ENCODE peak calls at places on chromosomes 13 and 19, in seven cellular contexts. One of them, this sample, is unnamed.

GRCh38 chr19:8342684-8343482 is at the start of gene KANK3:
- DNase-seq in body of pancreas: peak; percentile 96
- DNase-seq in Peyer's patch: peak; percentile 97
- DNase-seq in HCT116: peak; percentile 97
- DNase-seq in adrenal gland: peak; percentile 98
- DNase-seq in heart left ventricle: peak; percentile 99
- DNase-seq in tibial nerve: peak; percentile 85
- DNase-seq in this sample: peak; percentile 96

GRCh38 chr19:48905664-48906063 is 5.6 kb downstream of the NUCB1 start:
- DNase-seq in body of pancreas: no peak
- DNase-seq in adrenal gland: no peak
- DNase-seq in heart left ventricle: no peak
- DNase-seq in HCT116: no peak
- DNase-seq in Peyer's patch: no peak
- DNase-seq in tibial nerve: no peak
- DNase-seq in this sample: no peak

GRCh38 chr13:44899967-44900366 is 89.3 kb downstream of the NUFIP1 start:
- DNase-seq in body of pancreas: no peak
- DNase-seq in tibial nerve: no peak
- DNase-seq in heart left ventricle: no peak
- DNase-seq in adrenal gland: no peak
- DNase-seq in HCT116: no peak
- DNase-seq in Peyer's patch: no peak
- DNase-seq in this sample: no peak

GRCh38 chr19:41877490-41877876 is 404 bp downstream of the CD79A start:
- DNase-seq in tibial nerve: no peak
- DNase-seq in Peyer's patch: peak; percentile 80
- DNase-seq in HCT116: no peak
- DNase-seq in heart left ventricle: no peak
- DNase-seq in adrenal gland: no peak
- DNase-seq in body of pancreas: no peak
- DNase-seq in this sample: no peak

GRCh38 chr19:13215572-13216380 is 65.6 kb downstream of the IER2 start:
- DNase-seq in HCT116: no peak
- DNase-seq in body of pancreas: no peak
- DNase-seq in Peyer's patch: no peak
- DNase-seq in tibial nerve: no peak
- DNase-seq in adrenal gland: no peak
- DNase-seq in heart left ventricle: no peak
- DNase-seq in this sample: no peak

GRCh38 chr19:33554391-33554790 is 32.8 kb upstream of the PEPD start:
- DNase-seq in adrenal gland: no peak
- DNase-seq in HCT116: no peak
- DNase-seq in tibial nerve: no peak
- DNase-seq in heart left ventricle: no peak
- DNase-seq in Peyer's patch: no peak
- DNase-seq in body of pancreas: no peak
- DNase-seq in this sample: no peak

GRCh38 chr13:49633687-49634086 is 5.4 kb downstream of the ARL11 start:
- DNase-seq in Peyer's patch: no peak
- DNase-seq in body of pancreas: no peak
- DNase-seq in heart left ventricle: no peak
- DNase-seq in tibial nerve: no peak
- DNase-seq in HCT116: no peak
- DNase-seq in adrenal gland: no peak
- DNase-seq in this sample: no peak

GRCh38 chr13:29684441-29684840 is 89.0 kb upstream of the SLC7A1 start:
- DNase-seq in Peyer's patch: no peak
- DNase-seq in heart left ventricle: no peak
- DNase-seq in HCT116: no peak
- DNase-seq in tibial nerve: no peak
- DNase-seq in adrenal gland: no peak
- DNase-seq in body of pancreas: no peak
- DNase-seq in this sample: no peak

GRCh38 chr19:1470864-1471513 is 8.0 kb downstream of the C19orf25 start:
- DNase-seq in Peyer's patch: no peak
- DNase-seq in body of pancreas: no peak
- DNase-seq in heart left ventricle: no peak
- DNase-seq in adrenal gland: no peak
- DNase-seq in HCT116: no peak
- DNase-seq in tibial nerve: no peak
- DNase-seq in this sample: no peak

GRCh38 chr19:11766597-11767591 is at the start of gene ZNF441:
- DNase-seq in HCT116: peak; percentile 79
- DNase-seq in body of pancreas: peak; percentile 96
- DNase-seq in tibial nerve: peak; percentile 100
- DNase-seq in heart left ventricle: peak; percentile 98
- DNase-seq in Peyer's patch: peak; percentile 99
- DNase-seq in adrenal gland: peak; percentile 99
- DNase-seq in this sample: peak; percentile 99

GRCh38 chr13:95411641-95412040 is 110.4 kb upstream of the ABCC4 start:
- DNase-seq in Peyer's patch: no peak
- DNase-seq in body of pancreas: peak; percentile 17
- DNase-seq in HCT116: no peak
- DNase-seq in heart left ventricle: no peak
- DNase-seq in tibial nerve: no peak
- DNase-seq in adrenal gland: no peak
- DNase-seq in this sample: no peak

GRCh38 chr19:44212865-44213346 is 574 bp downstream of the ZNF227 start:
- DNase-seq in heart left ventricle: no peak
- DNase-seq in HCT116: no peak
- DNase-seq in tibial nerve: no peak
- DNase-seq in Peyer's patch: no peak
- DNase-seq in adrenal gland: no peak
- DNase-seq in body of pancreas: no peak
- DNase-seq in this sample: no peak

GRCh38 chr13:101795460-101795859 is 343.0 kb downstream of the ITGBL1 start:
- DNase-seq in heart left ventricle: no peak
- DNase-seq in HCT116: no peak
- DNase-seq in tibial nerve: no peak
- DNase-seq in Peyer's patch: no peak
- DNase-seq in body of pancreas: no peak
- DNase-seq in adrenal gland: no peak
- DNase-seq in this sample: no peak

GRCh38 chr13:29934531-29935308 is 84.3 kb upstream of the UBL3 start:
- DNase-seq in HCT116: no peak
- DNase-seq in body of pancreas: no peak
- DNase-seq in heart left ventricle: no peak
- DNase-seq in tibial nerve: no peak
- DNase-seq in Peyer's patch: no peak
- DNase-seq in adrenal gland: no peak
- DNase-seq in this sample: no peak

GRCh38 chr19:29671393-29672076 is 6.3 kb downstream of the PLEKHF1 start:
- DNase-seq in tibial nerve: no peak
- DNase-seq in heart left ventricle: peak; percentile 67
- DNase-seq in body of pancreas: peak; percentile 50
- DNase-seq in HCT116: no peak
- DNase-seq in Peyer's patch: peak; percentile 94
- DNase-seq in adrenal gland: peak; percentile 67
- DNase-seq in this sample: no peak

GRCh38 chr19:15154002-15154612 is 46.7 kb downstream of the NOTCH3 start:
- DNase-seq in adrenal gland: no peak
- DNase-seq in body of pancreas: no peak
- DNase-seq in heart left ventricle: no peak
- DNase-seq in tibial nerve: peak; percentile 39
- DNase-seq in Peyer's patch: peak; percentile 57
- DNase-seq in HCT116: peak; percentile 37
- DNase-seq in this sample: no peak

GRCh38 chr13:24858953-24859352 is 95.0 kb downstream of the RNF17 start:
- DNase-seq in tibial nerve: no peak
- DNase-seq in body of pancreas: no peak
- DNase-seq in Peyer's patch: no peak
- DNase-seq in heart left ventricle: no peak
- DNase-seq in HCT116: no peak
- DNase-seq in adrenal gland: no peak
- DNase-seq in this sample: no peak

GRCh38 chr13:24863748-24864540 is 100.0 kb downstream of the RNF17 start:
- DNase-seq in HCT116: no peak
- DNase-seq in adrenal gland: no peak
- DNase-seq in heart left ventricle: no peak
- DNase-seq in tibial nerve: no peak
- DNase-seq in Peyer's patch: no peak
- DNase-seq in body of pancreas: no peak
- DNase-seq in this sample: no peak

GRCh38 chr13:24864579-24864978 is 100.6 kb downstream of the RNF17 start:
- DNase-seq in adrenal gland: no peak
- DNase-seq in HCT116: no peak
- DNase-seq in Peyer's patch: no peak
- DNase-seq in heart left ventricle: no peak
- DNase-seq in tibial nerve: no peak
- DNase-seq in body of pancreas: no peak
- DNase-seq in this sample: no peak

GRCh38 chr13:24861617-24862362 is 97.8 kb downstream of the RNF17 start:
- DNase-seq in heart left ventricle: no peak
- DNase-seq in HCT116: no peak
- DNase-seq in Peyer's patch: no peak
- DNase-seq in adrenal gland: no peak
- DNase-seq in tibial nerve: no peak
- DNase-seq in body of pancreas: no peak
- DNase-seq in this sample: no peak

GRCh38 chr13:24860775-24861174 is 96.8 kb downstream of the RNF17 start:
- DNase-seq in heart left ventricle: no peak
- DNase-seq in Peyer's patch: no peak
- DNase-seq in body of pancreas: no peak
- DNase-seq in HCT116: no peak
- DNase-seq in tibial nerve: no peak
- DNase-seq in adrenal gland: no peak
- DNase-seq in this sample: no peak
- H3K27ac ChIP-seq in heart left ventricle: no peak overlapping the region
- H3K27ac ChIP-seq in Peyer's patch: no peak overlapping the region
- H3K27ac ChIP-seq in body of pancreas: no peak overlapping the region
- H3K27ac ChIP-seq in HCT116: no peak overlapping the region
- H3K27ac ChIP-seq in tibial nerve: no peak overlapping the region
- H3K27ac ChIP-seq in adrenal gland: no peak overlapping the region
- H3K27ac ChIP-seq in this sample: no peak overlapping the region

GRCh38 chr13:99955747-99956472 is 15.7 kb downstream of the ZIC5 start:
- DNase-seq in HCT116: no peak
- DNase-seq in heart left ventricle: no peak
- DNase-seq in Peyer's patch: no peak
- DNase-seq in body of pancreas: no peak
- DNase-seq in tibial nerve: no peak
- DNase-seq in adrenal gland: no peak
- DNase-seq in this sample: peak; percentile 71

GRCh38 chr13:99958402-99959126 is 13.0 kb downstream of the ZIC5 start:
- DNase-seq in tibial nerve: no peak
- DNase-seq in Peyer's patch: no peak
- DNase-seq in adrenal gland: no peak
- DNase-seq in HCT116: no peak
- DNase-seq in heart left ventricle: no peak
- DNase-seq in body of pancreas: no peak
- DNase-seq in this sample: no peak

GRCh38 chr13:99959127-99959529 is 12.4 kb downstream of the ZIC5 start:
- DNase-seq in Peyer's patch: no peak
- DNase-seq in HCT116: no peak
- DNase-seq in heart left ventricle: no peak
- DNase-seq in tibial nerve: no peak
- DNase-seq in adrenal gland: no peak
- DNase-seq in body of pancreas: no peak
- DNase-seq in this sample: no peak

GRCh38 chr13:99955107-99955746 is 16.3 kb downstream of the ZIC5 start:
- DNase-seq in Peyer's patch: no peak
- DNase-seq in body of pancreas: no peak
- DNase-seq in HCT116: no peak
- DNase-seq in adrenal gland: no peak
- DNase-seq in heart left ventricle: no peak
- DNase-seq in tibial nerve: no peak
- DNase-seq in this sample: peak; percentile 66

GRCh38 chr13:99956473-99957349 is 14.9 kb downstream of the ZIC5 start:
- DNase-seq in HCT116: no peak
- DNase-seq in Peyer's patch: no peak
- DNase-seq in adrenal gland: no peak
- DNase-seq in heart left ventricle: no peak
- DNase-seq in tibial nerve: no peak
- DNase-seq in body of pancreas: no peak
- DNase-seq in this sample: peak; percentile 73
- TF ChIP-seq CTCF in HCT116: no peak
- TF ChIP-seq CTCF in Peyer's patch: no peak
- TF ChIP-seq CTCF in adrenal gland: no peak
- TF ChIP-seq CTCF in heart left ventricle: no peak
- TF ChIP-seq CTCF in tibial nerve: no peak
- TF ChIP-seq CTCF in body of pancreas: no peak
- TF ChIP-seq CTCF in this sample: no peak

GRCh38 chr19:2474232-2475017 is 1.5 kb upstream of the GADD45B start:
- DNase-seq in HCT116: no peak
- DNase-seq in tibial nerve: peak; percentile 75
- DNase-seq in Peyer's patch: peak; percentile 91
- DNase-seq in adrenal gland: peak; percentile 88
- DNase-seq in body of pancreas: peak; percentile 85
- DNase-seq in heart left ventricle: peak; percentile 90
- DNase-seq in this sample: peak; percentile 92
- TF ChIP-seq POLR2A in HCT116: no peak
- TF ChIP-seq POLR2A in tibial nerve: peak; percentile 38
- TF ChIP-seq POLR2A in Peyer's patch: no peak
- TF ChIP-seq POLR2A in adrenal gland: no peak
- TF ChIP-seq POLR2A in body of pancreas: no peak
- TF ChIP-seq POLR2A in heart left ventricle: peak; percentile 42
- TF ChIP-seq POLR2A in this sample: no peak

DNA sequence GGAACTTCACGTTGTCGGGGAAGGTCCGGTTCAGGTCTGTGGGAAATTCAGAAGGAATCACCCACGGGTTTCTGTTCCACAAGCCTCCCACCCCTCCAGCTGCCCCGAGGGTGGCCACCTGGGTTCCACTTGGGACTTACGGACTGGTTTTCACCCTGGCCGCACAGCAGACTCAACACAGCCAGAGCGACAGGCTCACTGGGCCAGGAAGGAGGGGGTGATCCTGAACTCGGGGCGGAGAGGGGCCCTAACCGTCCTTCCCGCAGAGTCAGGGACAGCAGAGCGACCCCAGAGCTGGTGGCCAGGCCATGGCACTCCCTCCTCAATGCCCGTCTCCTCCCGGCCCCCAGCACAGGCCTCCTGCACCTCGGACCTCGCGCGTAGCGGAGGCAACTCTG is 13.0 kb downstream of the GRTP1 start:
- DNase-seq in body of pancreas: no peak
- DNase-seq in adrenal gland: no peak
- DNase-seq in tibial nerve: no peak
- DNase-seq in HCT116: no peak
- DNase-seq in heart left ventricle: no peak
- DNase-seq in Peyer's patch: no peak
- DNase-seq in this sample: no peak
- H3K27ac ChIP-seq in body of pancreas: no peak overlapping the region
- H3K27ac ChIP-seq in adrenal gland: no peak overlapping the region
- H3K27ac ChIP-seq in tibial nerve: peak overlapping the region; percentile 20
- H3K27ac ChIP-seq in HCT116: no peak overlapping the region
- H3K27ac ChIP-seq in heart left ventricle: no peak overlapping the region
- H3K27ac ChIP-seq in Peyer's patch: no peak overlapping the region
- H3K27ac ChIP-seq in this sample: no peak overlapping the region

GRCh38 chr13:27283906-27284523 is 13.4 kb downstream of the RASL11A start:
- DNase-seq in HCT116: peak; percentile 15
- DNase-seq in tibial nerve: no peak
- DNase-seq in adrenal gland: no peak
- DNase-seq in body of pancreas: peak; percentile 42
- DNase-seq in Peyer's patch: peak; percentile 54
- DNase-seq in heart left ventricle: no peak
- DNase-seq in this sample: no peak
- TF ChIP-seq CTCF in HCT116: peak; percentile 45
- TF ChIP-seq CTCF in tibial nerve: peak; percentile 5
- TF ChIP-seq CTCF in adrenal gland: no peak
- TF ChIP-seq CTCF in body of pancreas: peak; percentile 7
- TF ChIP-seq CTCF in Peyer's patch: no peak
- TF ChIP-seq CTCF in heart left ventricle: peak; percentile 21
- TF ChIP-seq CTCF in this sample: peak; percentile 10

GRCh38 chr19:3537438-3538240 is 1.3 kb upstream of the TEKTIP1 start:
- DNase-seq in heart left ventricle: peak; percentile 29
- DNase-seq in tibial nerve: no peak
- DNase-seq in adrenal gland: no peak
- DNase-seq in HCT116: no peak
- DNase-seq in body of pancreas: no peak
- DNase-seq in Peyer's patch: no peak
- DNase-seq in this sample: peak; percentile 55
- TF ChIP-seq POLR2A in heart left ventricle: no peak
- TF ChIP-seq POLR2A in tibial nerve: no peak
- TF ChIP-seq POLR2A in adrenal gland: no peak
- TF ChIP-seq POLR2A in HCT116: no peak
- TF ChIP-seq POLR2A in body of pancreas: peak; percentile 14
- TF ChIP-seq POLR2A in Peyer's patch: no peak
- TF ChIP-seq POLR2A in this sample: no peak